ENCODE peak calls at places on chromosomes 11 and 22, in six cellular contexts. C is upper lobe of left lung, O is HepG2, S is GM12878, P is A549, J is K562. G is an unnamed sample.

GRCh38 chr11:71432761-71433647 is 15.2 kb downstream of the DHCR7 start:
- ATAC-seq in S (no peak), O (peak), P (peak), C (no peak), J (peak), G (peak)

GRCh38 chr11:65170058-65170534 is at the start of gene SPDYC:
- ATAC-seq in J (peak), O (peak), C (no peak), S (no peak), P (peak), G (no peak)

GRCh38 chr11:47285969-47286770 is 16.2 kb downstream of the MADD start:
- ATAC-seq in O (no peak), J (no peak), S (no peak), P (no peak), C (no peak), G (no peak)

GRCh38 chr11:125110996-125111340 is 458 bp downstream of the TMEM218 start:
- ATAC-seq in S (peak), J (peak), P (peak), O (peak), C (peak), G (no peak)

GRCh38 chr22:20033045-20033706 is 12.3 kb downstream of the TANGO2 start:
- ATAC-seq in O (no peak), P (no peak), C (no peak), J (no peak), S (no peak), G (peak)

GRCh38 chr22:33481550-33481949 is 423.4 kb upstream of the SYN3 start:
- ATAC-seq in S (no peak), C (no peak), J (no peak), O (no peak), P (no peak), G (no peak)

GRCh38 chr11:7893792-7894191 is 37.3 kb downstream of the OR10A6 start:
- ATAC-seq in J (no peak), S (no peak), P (no peak), O (no peak), C (peak), G (no peak)

GRCh38 chr11:118916842-118917388 is 8.8 kb downstream of the BCL9L start:
- ATAC-seq in J (no peak), S (no peak), O (no peak), C (no peak), P (no peak), G (peak)

GRCh38 chr11:128342511-128343133 is 244.7 kb downstream of the ETS1 start:
- ATAC-seq in S (peak), J (no peak), P (peak), C (peak), O (peak), G (peak)

GRCh38 chr22:38080847-38081635 is 2.9 kb downstream of the SLC16A8 start:
- ATAC-seq in J (no peak), P (no peak), S (no peak), C (no peak), O (no peak), G (peak)

GRCh38 chr11:106399075-106399500 is 321.6 kb downstream of the AASDHPPT start:
- ATAC-seq in P (peak), J (no peak), O (no peak), S (no peak), C (peak), G (peak)

GRCh38 chr22:46413725-46414379 is 78.3 kb downstream of the TRMU start:
- ATAC-seq in O (no peak), J (no peak), P (no peak), C (no peak), S (no peak), G (no peak)

GRCh38 chr22:30304495-30305244 is 15.4 kb upstream of the CASTOR1 start:
- ATAC-seq in C (peak), S (peak), O (no peak), P (no peak), J (no peak), G (peak)

GRCh38 chr11:98003606-98004371 is 1017.0 kb upstream of the CNTN5 start:
- ATAC-seq in C (no peak), S (no peak), P (no peak), J (peak), O (no peak), G (no peak)

GRCh38 chr11:90256404-90257157 is 33.7 kb upstream of the CHORDC1 start:
- ATAC-seq in P (peak), J (peak), C (no peak), O (peak), S (peak), G (no peak)

GRCh38 chr11:85913486-85913885 is 58.3 kb downstream of the CCDC83 start:
- ATAC-seq in J (no peak), P (no peak), S (no peak), C (no peak), O (no peak), G (no peak)

GRCh38 chr11:118215262-118215661 is 9.5 kb downstream of the JAML start:
- ATAC-seq in S (peak), J (no peak), C (no peak), P (no peak), O (no peak), G (no peak)

GRCh38 chr22:42670921-42671709 is 21.9 kb upstream of the CYB5R3 start:
- ATAC-seq in S (peak), O (no peak), C (no peak), J (no peak), P (no peak), G (peak)

GRCh38 chr11:5674391-5674790 is 10.5 kb downstream of the TRIM5 start:
- ATAC-seq in S (peak), J (peak), C (no peak), O (no peak), P (no peak), G (no peak)

GRCh38 chr11:64165482-64165841 is 451 bp downstream of the MACROD1 start:
- ATAC-seq in P (peak), C (no peak), J (peak), O (peak), S (peak), G (peak)

GRCh38 chr22:31093956-31094622 is 13.0 kb downstream of the SMTN start:
- ATAC-seq in C (no peak), O (no peak), J (no peak), P (no peak), S (no peak), G (no peak)

GRCh38 chr11:104967493-104968364 is 645 bp downstream of the CASP4 start:
- ATAC-seq in J (no peak), P (no peak), C (no peak), O (no peak), S (peak), G (peak)

GRCh38 chr11:8032576-8033311 is 45.6 kb downstream of the EIF3F start:
- ATAC-seq in P (no peak), S (no peak), C (no peak), J (peak), O (peak), G (no peak)

GRCh38 chr11:35363246-35364100 is 55.9 kb downstream of the SLC1A2 start:
- ATAC-seq in O (no peak), J (no peak), C (peak), P (no peak), S (no peak), G (peak)

GRCh38 chr11:112655386-112655785 is 305.8 kb upstream of the NCAM1 start:
- ATAC-seq in J (no peak), S (no peak), P (no peak), O (no peak), C (no peak), G (peak)

GRCh38 chr11:27362749-27363575 is at the start of gene CCDC34:
- ATAC-seq in P (peak), S (peak), O (peak), C (peak), J (peak), G (peak)

GRCh38 chr11:16261836-16262644 is 94.3 kb downstream of the SOX6 start:
- ATAC-seq in S (peak), O (peak), J (no peak), C (no peak), P (peak), G (no peak)

GRCh38 chr11:33040862-33041453 is 1.6 kb downstream of the TCP11L1 start:
- ATAC-seq in C (no peak), P (no peak), O (no peak), J (no peak), S (peak), G (no peak)

GRCh38 chr11:2791139-2791520 is 91.3 kb upstream of the KCNQ1OT1 start:
- ATAC-seq in O (no peak), J (no peak), C (peak), P (no peak), S (no peak), G (no peak)

GRCh38 chr11:44627911-44628729 is 62.7 kb downstream of the CD82 start:
- ATAC-seq in S (peak), C (peak), O (no peak), P (no peak), J (no peak), G (peak)

GRCh38 chr11:33060271-33060670 is 20.9 kb downstream of the TCP11L1 start:
- ATAC-seq in J (no peak), C (peak), O (peak), S (no peak), P (peak), G (no peak)

GRCh38 chr11:110125632-110126031 is 32.4 kb downstream of the ZC3H12C start:
- ATAC-seq in C (no peak), O (peak), J (peak), S (no peak), P (peak), G (no peak)

GRCh38 chr11:109729761-109730160 is 307.8 kb downstream of the C11orf87 start:
- ATAC-seq in P (no peak), O (peak), C (peak), J (no peak), S (peak), G (no peak)

GRCh38 chr11:131169057-131169456 is 201.4 kb upstream of the NTM start:
- ATAC-seq in O (no peak), S (no peak), P (no peak), J (no peak), C (no peak), G (no peak)
- TF ChIP-seq EP300 in O (no peak), S (no peak), P (no peak), J (no peak), C (no peak), G (no peak)

DNA sequence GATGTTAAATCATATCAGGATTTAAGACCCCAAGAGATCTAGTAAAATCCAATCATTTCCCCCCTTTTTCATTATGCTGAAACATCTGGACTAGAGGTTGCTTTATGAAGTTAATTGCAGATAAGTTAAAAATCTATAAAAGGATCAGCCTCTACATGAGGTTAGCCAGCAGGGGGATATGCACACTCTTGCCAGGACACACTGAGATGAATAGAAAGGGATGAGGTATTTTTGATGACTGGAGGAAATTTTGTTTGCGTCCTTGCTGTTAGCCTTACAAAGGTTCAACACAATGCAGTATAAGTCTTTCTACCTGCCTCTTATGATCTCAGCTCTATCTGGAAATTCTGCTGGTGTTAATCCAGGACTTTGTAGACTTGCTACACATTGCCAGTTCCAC is 1034.3 kb downstream of the LRRC4C start:
- ATAC-seq in J (no peak), C (no peak), P (no peak), O (no peak), S (no peak), G (no peak)
- TF ChIP-seq CTCF in J (no peak), C (no peak), P (no peak), O (no peak), S (no peak), G (no peak)

GRCh38 chr22:36340621-36341020 is 47.1 kb downstream of the MYH9 start:
- ATAC-seq in C (no peak), S (no peak), O (peak), P (peak), J (peak), G (no peak)
- H3K27ac ChIP-seq in C (peak), S (no peak), O (peak), P (peak), J (no peak), G (peak)

DNA sequence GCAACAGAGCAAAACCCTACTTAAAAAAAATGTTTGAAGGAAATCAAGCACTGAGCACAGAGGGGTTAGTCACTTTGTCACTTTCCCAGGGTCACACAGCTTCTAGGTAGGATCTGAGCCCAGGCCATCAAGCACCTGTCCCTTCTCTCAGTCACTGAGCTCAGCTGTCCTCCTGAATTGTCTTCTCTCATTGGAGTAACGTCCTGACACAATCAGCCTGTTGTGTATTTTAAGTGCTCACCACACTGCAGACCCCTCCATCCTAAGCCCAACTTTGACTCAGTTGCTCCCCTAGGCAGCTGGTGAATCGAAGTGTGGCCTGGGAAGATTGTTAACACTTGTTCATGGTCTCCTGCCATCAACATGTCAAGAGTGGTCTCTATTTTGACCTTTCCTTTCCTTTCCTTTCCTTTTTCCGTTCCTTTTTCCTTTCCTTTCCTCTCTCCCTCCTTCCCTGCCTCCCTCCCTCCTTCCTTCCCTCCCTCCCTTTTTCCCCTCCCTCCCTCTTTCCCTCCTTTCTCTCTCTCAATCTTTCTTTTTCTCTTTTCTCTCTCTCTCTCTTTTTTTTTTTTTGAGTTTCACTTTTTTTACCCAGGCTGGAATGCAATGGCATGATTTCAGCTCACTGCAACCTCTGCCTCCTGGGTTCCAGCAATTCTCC is 76.1 kb downstream of the PIWIL3 start:
- ATAC-seq in O (no peak), C (no peak), J (no peak), S (no peak), P (no peak), G (no peak)
- TF ChIP-seq EP300 in O (no peak), C (no peak), J (no peak), S (no peak), P (no peak), G (no peak)

GRCh38 chr22:28012811-28013460 is 93.9 kb upstream of the PITPNB start:
- ATAC-seq in S (no peak), J (no peak), P (no peak), O (no peak), C (no peak), G (no peak)
- TF ChIP-seq CTCF in S (no peak), J (no peak), P (no peak), O (no peak), C (no peak), G (no peak)

GRCh38 chr11:69044111-69045013 is 4.4 kb upstream of the TPCN2 start:
- ATAC-seq in C (peak), O (peak), P (peak), S (peak), J (no peak), G (peak)
- H3K27ac ChIP-seq in C (no peak), O (no peak), P (peak), S (no peak), J (no peak), G (peak)